ENCODE peak calls at places on chromosomes 5 and 9, in four cellular contexts. F is iPS-NIHi11, X is mesenchymal stem cell, H is PC-9. W is an unnamed sample.

GRCh38 chr5:56900858-56901578 is 8.4 kb upstream of the SETD9 start:
- DNase-seq in F (peak), X (peak), H (peak), W (peak)

GRCh38 chr5:116498478-116498877 is 76.1 kb downstream of the SEMA6A start:
- DNase-seq in F (peak), X (no peak), H (no peak), W (no peak)

GRCh38 chr9:86126998-86127972 is 27.9 kb upstream of the GOLM1 start:
- DNase-seq in F (peak), X (peak), H (peak), W (peak)

GRCh38 chr9:4225291-4226119 is 74.4 kb downstream of the GLIS3 start:
- DNase-seq in F (no peak), X (peak), H (no peak), W (no peak)

GRCh38 chr5:75514323-75514722 is 2.6 kb downstream of the POLK start:
- DNase-seq in F (no peak), X (no peak), H (no peak), W (no peak)

GRCh38 chr5:93079046-93079445 is 502.0 kb downstream of the NR2F1-AS1 start:
- DNase-seq in F (no peak), X (no peak), H (no peak), W (no peak)

GRCh38 chr9:68669189-68669588 is 35.9 kb upstream of the PIP5K1B start:
- DNase-seq in F (peak), X (no peak), H (no peak), W (no peak)

GRCh38 chr5:146632620-146633019 is 116.6 kb upstream of the GPR151 start:
- DNase-seq in F (no peak), X (no peak), H (no peak), W (no peak)

GRCh38 chr5:124748687-124749594 is 2.5 kb upstream of the ZNF608 start:
- DNase-seq in F (peak), X (peak), H (peak), W (peak)

GRCh38 chr5:148387325-148387724 is 3.6 kb downstream of the FBXO38 start:
- DNase-seq in F (no peak), X (peak), H (no peak), W (no peak)

GRCh38 chr9:76893395-76893932 is 12.4 kb downstream of the PRUNE2 start:
- DNase-seq in F (no peak), X (no peak), H (no peak), W (peak)

W was measured in putamen.